ENCODE peak calls at places on chromosomes 4 and X, in seven cellular contexts. M is AG04450; K is CD4-positive, alpha-beta T cell; L is heart left ventricle; T is pancreas; P is esophagus muscularis mucosa; O is tibial nerve. N is an unnamed sample.

GRCh38 chr4:173211838-173212237 is 43.2 kb downstream of the GALNT7 start:
- DNase-seq in K (no peak), O (no peak), P (no peak), M (no peak), T (no peak), L (no peak), N (no peak)

GRCh38 chr4:11765849-11766453 is 337.3 kb upstream of the HS3ST1 start:
- DNase-seq in K (no peak), O (peak), L (no peak), P (no peak), T (no peak), M (no peak), N (no peak)

GRCh38 chrX:95152810-95153209 is 1478.8 kb downstream of the FAM133A start:
- DNase-seq in T (no peak), O (no peak), M (no peak), P (no peak), L (no peak), K (no peak), N (no peak)

GRCh38 chrX:133440081-133440796 is 24.9 kb upstream of the GPC4 start:
- DNase-seq in T (no peak), O (no peak), L (no peak), M (no peak), P (no peak), K (no peak), N (no peak)

GRCh38 chr4:145909773-145910172 is 28.9 kb downstream of the ZNF827 start:
- DNase-seq in O (no peak), K (no peak), P (no peak), L (peak), M (no peak), T (no peak), N (peak)

GRCh38 chrX:115233497-115234219 is at the start of gene LRCH2:
- DNase-seq in O (peak), K (no peak), L (peak), P (no peak), T (peak), M (peak), N (peak)

GRCh38 chr4:168524006-168524405 is 27.2 kb downstream of the PALLD start:
- DNase-seq in O (no peak), P (no peak), M (peak), K (no peak), L (no peak), T (no peak), N (no peak)

GRCh38 chrX:68018248-68019203 is 414.8 kb downstream of the OPHN1 start:
- DNase-seq in M (no peak), O (no peak), L (no peak), P (no peak), T (no peak), K (no peak), N (no peak)

GRCh38 chr4:99586322-99586721 is 11.7 kb downstream of the MTTP start:
- DNase-seq in P (no peak), M (no peak), O (no peak), L (no peak), K (no peak), T (no peak), N (no peak)

GRCh38 chrX:84047339-84047738 is 140.7 kb downstream of the RPS6KA6 start:
- DNase-seq in M (no peak), T (no peak), K (no peak), O (no peak), L (no peak), P (no peak), N (no peak)

GRCh38 chr4:147860960-147861359 is 129.1 kb downstream of the ARHGAP10 start:
- DNase-seq in O (no peak), T (no peak), M (no peak), P (no peak), L (peak), K (no peak), N (peak)

GRCh38 chrX:131723646-131724045 is 179.8 kb downstream of the OR13H1 start:
- DNase-seq in P (no peak), M (no peak), L (no peak), K (no peak), O (no peak), T (no peak), N (no peak)

GRCh38 chr4:128517739-128518510 is 230.3 kb upstream of the PGRMC2 start:
- DNase-seq in O (peak), L (peak), P (no peak), M (peak), K (no peak), T (no peak), N (peak)

GRCh38 chr4:915041-915474 is 17.1 kb downstream of the GAK start:
- DNase-seq in L (peak), P (no peak), O (no peak), M (no peak), K (no peak), T (no peak), N (no peak)
- H3K27ac ChIP-seq in L (no peak), P (no peak), O (peak), M (no peak), K (no peak), T (no peak), N (no peak)

GRCh38 chr4:73019462-73020047 is 50.0 kb downstream of the COX18 start:
- DNase-seq in O (peak), P (no peak), M (peak), T (no peak), L (no peak), K (no peak), N (no peak)

GRCh38 chr4:73018595-73018994 is 50.9 kb downstream of the COX18 start:
- DNase-seq in O (no peak), P (no peak), M (no peak), K (no peak), T (no peak), L (no peak), N (no peak)

GRCh38 chr4:73021634-73022033 is 47.9 kb downstream of the COX18 start:
- DNase-seq in K (no peak), P (no peak), T (no peak), O (no peak), L (no peak), M (no peak), N (no peak)
- TF ChIP-seq CTCF in K (peak), P (no peak), T (no peak), O (no peak), L (peak), M (peak), N (no peak)

GRCh38 chr4:20193522-20193902 is 58.2 kb upstream of the SLIT2 start:
- DNase-seq in O (no peak), T (no peak), M (no peak), K (no peak), L (no peak), P (no peak), N (no peak)
- H3K27ac ChIP-seq in O (peak), T (no peak), M (peak), K (no peak), L (no peak), P (peak), N (peak)

GRCh38 chr4:152819026-152819645 is 39.4 kb downstream of the ARFIP1 start:
- DNase-seq in M (no peak), P (no peak), O (no peak), L (no peak), K (no peak), T (no peak), N (no peak)

GRCh38 chr4:152824561-152824960 is 44.8 kb downstream of the ARFIP1 start:
- DNase-seq in T (no peak), K (no peak), P (no peak), L (no peak), M (no peak), O (no peak), N (no peak)

GRCh38 chr4:152822323-152822722 is 42.6 kb downstream of the ARFIP1 start:
- DNase-seq in K (no peak), M (no peak), O (no peak), P (no peak), L (no peak), T (no peak), N (no peak)

GRCh38 chr4:152817331-152817730 is 37.6 kb downstream of the ARFIP1 start:
- DNase-seq in L (no peak), P (no peak), K (no peak), T (no peak), O (no peak), M (no peak), N (no peak)

DNA sequence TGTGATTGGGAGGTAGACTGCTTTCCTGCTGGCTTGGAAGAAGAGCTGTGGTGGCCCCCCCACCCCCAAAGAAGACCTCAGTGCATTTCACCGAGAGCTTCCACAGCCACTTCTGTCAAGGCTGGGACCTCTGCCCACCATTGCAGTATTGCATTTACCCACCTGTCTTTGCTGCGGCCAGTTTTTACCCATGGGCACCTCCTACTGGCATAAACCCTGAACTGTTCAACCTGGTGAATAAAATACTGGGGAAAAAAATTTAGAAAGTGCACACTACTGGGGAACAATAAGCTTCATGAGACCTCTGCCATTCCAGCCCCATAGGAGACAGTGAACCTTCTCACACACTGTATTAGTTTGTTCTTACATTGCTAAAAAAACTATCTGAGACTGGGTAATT is 40.3 kb downstream of the ARFIP1 start:
- DNase-seq in K (no peak), P (no peak), M (no peak), O (no peak), T (no peak), L (no peak), N (no peak)
- TF ChIP-seq CTCF in K (no peak), P (no peak), M (no peak), O (no peak), T (no peak), L (no peak), N (no peak)

GRCh38 chr4:65508169-65508568 is 162.1 kb downstream of the EPHA5 start:
- DNase-seq in L (no peak), O (no peak), T (no peak), M (peak), K (no peak), P (no peak), N (no peak)
- H3K27ac ChIP-seq in L (no peak), O (no peak), T (no peak), M (no peak), K (no peak), P (no peak), N (no peak)

DNA sequence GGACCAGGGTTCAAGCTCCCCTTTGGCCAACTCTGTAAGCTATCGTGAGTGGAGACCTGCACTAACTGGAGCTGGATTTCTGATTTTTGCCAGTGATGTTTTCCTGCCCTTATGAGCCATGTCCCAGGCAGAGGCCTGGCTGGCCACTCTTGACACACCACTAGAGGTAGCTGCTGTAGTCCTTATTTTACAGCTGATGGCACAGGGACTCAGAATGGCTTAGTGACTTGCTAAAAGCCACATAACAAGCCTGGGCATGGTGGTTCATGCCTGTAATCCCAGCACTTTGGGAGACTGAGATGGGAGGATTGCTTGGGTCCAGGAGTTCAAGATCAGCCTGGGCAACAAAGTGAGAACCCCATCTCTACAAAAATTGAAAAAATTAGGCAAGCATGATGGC is 33.4 kb downstream of the CYTL1 start:
- DNase-seq in M (no peak), O (no peak), K (no peak), P (no peak), L (no peak), T (no peak), N (no peak)
- TF ChIP-seq CTCF in M (peak), O (no peak), K (no peak), P (no peak), L (no peak), T (no peak), N (no peak)

GRCh38 chr4:9933184-9933583 is 88.1 kb downstream of the SLC2A9 start:
- DNase-seq in K (no peak), O (no peak), L (no peak), T (no peak), P (no peak), M (no peak), N (no peak)

GRCh38 chr4:9940041-9940440 is 81.3 kb downstream of the SLC2A9 start:
- DNase-seq in L (no peak), O (no peak), K (no peak), P (no peak), T (no peak), M (no peak), N (no peak)

GRCh38 chr4:9936128-9936644 is 85.1 kb downstream of the SLC2A9 start:
- DNase-seq in M (no peak), T (no peak), L (no peak), O (no peak), P (no peak), K (no peak), N (no peak)

GRCh38 chr4:9938933-9939332 is 82.4 kb downstream of the SLC2A9 start:
- DNase-seq in L (no peak), K (no peak), M (no peak), P (no peak), T (no peak), O (no peak), N (no peak)

DNA sequence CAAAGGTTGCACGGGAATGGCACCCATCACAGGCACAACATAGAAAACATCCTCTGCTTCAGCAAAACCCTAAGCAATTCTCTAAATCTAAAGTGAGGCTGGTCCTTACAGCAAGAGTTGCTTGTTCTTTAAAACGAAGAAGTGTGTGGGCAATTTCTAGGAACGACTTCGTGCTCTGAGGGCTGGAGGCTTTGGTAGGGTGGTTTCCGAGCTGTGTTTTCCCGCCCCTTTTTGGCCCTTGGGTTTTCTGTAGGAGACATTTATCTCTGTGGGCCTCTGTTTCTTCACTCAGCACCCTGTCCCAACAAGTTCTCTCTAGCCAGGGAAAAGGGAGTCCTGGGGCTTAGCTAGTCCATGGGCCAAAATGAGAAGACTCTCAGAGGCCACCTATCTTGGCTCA is 84.2 kb downstream of the SLC2A9 start:
- DNase-seq in P (no peak), O (no peak), L (no peak), T (no peak), M (no peak), K (no peak), N (no peak)
- H3K27ac ChIP-seq in P (no peak), O (no peak), L (no peak), T (no peak), M (no peak), K (no peak), N (no peak)

GRCh38 chrX:65745992-65746391 is 78.5 kb downstream of the MSN start:
- DNase-seq in P (no peak), K (no peak), M (no peak), T (no peak), L (no peak), O (no peak), N (no peak)
- TF ChIP-seq CTCF in P (no peak), K (no peak), M (no peak), T (no peak), L (no peak), O (no peak), N (no peak)

DNA sequence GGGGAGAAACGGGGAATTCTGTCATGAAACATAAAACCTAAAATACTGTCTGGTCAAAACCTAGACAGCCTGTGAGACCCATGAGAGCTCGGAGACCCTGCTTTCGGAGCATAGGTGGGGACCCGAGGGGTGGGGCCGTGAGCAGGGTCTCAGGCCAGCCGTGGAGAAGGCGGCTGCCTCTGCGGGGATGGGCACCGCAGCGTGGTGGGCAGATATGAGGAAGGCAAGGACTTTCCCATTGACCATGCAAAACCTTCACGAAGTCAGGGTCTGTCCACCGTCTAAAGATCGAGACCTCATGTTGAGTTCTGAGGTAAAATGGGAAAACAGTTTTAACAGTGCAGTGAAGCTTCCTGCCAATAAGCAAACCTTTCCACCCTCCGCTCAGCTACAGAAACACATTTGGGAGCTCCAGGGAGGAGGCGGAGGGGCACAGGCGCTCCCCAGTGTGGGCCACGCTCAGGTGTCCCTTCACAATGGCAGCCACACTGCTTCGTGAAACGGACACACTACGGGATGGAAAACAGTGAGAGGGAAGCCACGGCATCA is 74.4 kb downstream of the SORBS2 start:
- DNase-seq in L (no peak), K (no peak), O (no peak), T (no peak), M (no peak), P (peak), N (no peak)
- H3K27ac ChIP-seq in L (peak), K (no peak), O (peak), T (no peak), M (no peak), P (peak), N (peak)

N was measured in psoas muscle.